ENCODE peak calls at places on chromosome 16, in four cellular contexts. X is stimulated activated CD4-positive, alpha-beta T cell treated with anti-CD3 and anti-CD28 coated beads, Interleukin-2, amount 100 ng/mL, for 4 hours; B is cardiac muscle cell; R is GM12891. T is an unnamed sample.

GRCh38 chr16:16033208-16033717 is 83.8 kb downstream of the ABCC1 start:
- DNase-seq in X (peak), B (no peak), R (no peak), T (no peak)

GRCh38 chr16:88337021-88337420 is 45.7 kb upstream of the ZNF469 start:
- DNase-seq in X (no peak), B (no peak), R (no peak), T (peak)

GRCh38 chr16:27980919-27981670 is 82.4 kb downstream of the GSG1L start:
- DNase-seq in X (no peak), B (no peak), R (no peak), T (no peak)

GRCh38 chr16:3825103-3825502 is 55.4 kb downstream of the CREBBP start:
- DNase-seq in X (no peak), B (no peak), R (no peak), T (peak)

GRCh38 chr16:68490829-68491575 is 42.7 kb upstream of the SMPD3 start:
- DNase-seq in X (no peak), B (no peak), R (peak), T (peak)

GRCh38 chr16:4847774-4848587 is 700 bp downstream of the UBN1 start:
- DNase-seq in X (no peak), B (peak), R (peak), T (peak)

GRCh38 chr16:65287307-65287706 is 165.4 kb upstream of the CDH11 start:
- DNase-seq in X (no peak), B (no peak), R (no peak), T (no peak)

GRCh38 chr16:19071811-19072777 is 4.7 kb downstream of the COQ7 start:
- DNase-seq in X (peak), B (peak), R (peak), T (peak)

GRCh38 chr16:87140211-87141200 is 176.7 kb downstream of the C16orf95 start:
- DNase-seq in X (no peak), B (no peak), R (no peak), T (no peak)

GRCh38 chr16:81369888-81370504 is 55.2 kb downstream of the GAN start:
- DNase-seq in X (no peak), B (no peak), R (no peak), T (no peak)

GRCh38 chr16:55061126-55061525 is 130.5 kb downstream of the IRX5 start:
- DNase-seq in X (no peak), B (no peak), R (no peak), T (no peak)

GRCh38 chr16:1343428-1344242 is 8.0 kb downstream of the TSR3 start:
- DNase-seq in X (no peak), B (no peak), R (no peak), T (no peak)

GRCh38 chr16:57966133-57966805 is 4.7 kb downstream of the CNGB1 start:
- DNase-seq in X (no peak), B (no peak), R (no peak), T (no peak)

GRCh38 chr16:11128211-11129123 is 127.5 kb downstream of the SOCS1 start:
- DNase-seq in X (no peak), B (no peak), R (no peak), T (no peak)

GRCh38 chr16:4370570-4371480 is 823 bp upstream of the VASN start:
- DNase-seq in X (no peak), B (no peak), R (no peak), T (peak)

GRCh38 chr16:84599528-84600202 is 18.2 kb downstream of the COTL1 start:
- DNase-seq in X (peak), B (peak), R (no peak), T (peak)

GRCh38 chr16:88815901-88816589 is 4.3 kb upstream of the APRT start:
- DNase-seq in X (no peak), B (peak), R (peak), T (no peak)

GRCh38 chr16:89017956-89018604 is 41.1 kb upstream of the CBFA2T3 start:
- DNase-seq in X (no peak), B (no peak), R (no peak), T (no peak)

GRCh38 chr16:89431158-89431584 is 59.2 kb downstream of the ANKRD11 start:
- DNase-seq in X (no peak), B (no peak), R (no peak), T (peak)

GRCh38 chr16:7597677-7598076 is 265.0 kb downstream of the RBFOX1 start:
- DNase-seq in X (no peak), B (no peak), R (no peak), T (peak)

GRCh38 chr16:14370736-14371234 is 259.3 kb downstream of the PARN start:
- DNase-seq in X (no peak), B (no peak), R (no peak), T (no peak)

GRCh38 chr16:74766729-74767128 is 7.9 kb downstream of the FA2H start:
- DNase-seq in X (no peak), B (no peak), R (no peak), T (no peak)